ENCODE peak calls at places on chromosomes 7 and 10, in seven cellular contexts. W is K562, L is HCT116, D is GM12878, Z is OCI-LY7, I is neural progenitor cell, F is AG04450. O is an unnamed sample.

GRCh38 chr10:70479626-70480253 is 1.2 kb downstream of the PALD1 start:
- DNase-seq in W (no peak), L (no peak), D (no peak), Z (no peak), I (no peak), F (no peak), O (no peak)

GRCh38 chr10:29305031-29305335 is 16.1 kb downstream of the LYZL1 start:
- DNase-seq in W (no peak), L (no peak), D (no peak), Z (no peak), I (no peak), F (no peak), O (no peak)

GRCh38 chr7:127891144-127891543 is 140.1 kb downstream of the LRRC4 start:
- DNase-seq in W (no peak), L (no peak), D (no peak), Z (no peak), I (no peak), F (no peak), O (no peak)

GRCh38 chr7:101172005-101172853 is 6.9 kb upstream of the VGF start:
- DNase-seq in W (peak), L (no peak), D (no peak), Z (peak), I (peak), F (no peak), O (no peak)

GRCh38 chr7:127189885-127190284 is 62.9 kb downstream of the GRM8 start:
- DNase-seq in W (no peak), L (no peak), D (no peak), Z (no peak), I (no peak), F (no peak), O (no peak)

GRCh38 chr10:71690094-71690720 is 29.4 kb downstream of the C10orf105 start:
- DNase-seq in W (no peak), L (no peak), D (no peak), Z (no peak), I (no peak), F (no peak), O (no peak)

GRCh38 chr10:24652381-24652957 is 71.2 kb downstream of the ARHGAP21 start:
- DNase-seq in W (no peak), L (no peak), D (peak), Z (no peak), I (no peak), F (no peak), O (no peak)

GRCh38 chr7:45028138-45028919 is 28.3 kb downstream of the CCM2 start:
- DNase-seq in W (no peak), L (no peak), D (no peak), Z (no peak), I (no peak), F (no peak), O (no peak)

GRCh38 chr7:9149499-9150082 is 716.2 kb downstream of the NXPH1 start:
- DNase-seq in W (no peak), L (no peak), D (no peak), Z (no peak), I (no peak), F (no peak), O (no peak)

GRCh38 chr7:4738711-4739527 is 36.5 kb upstream of the AP5Z1 start:
- DNase-seq in W (peak), L (peak), D (no peak), Z (no peak), I (peak), F (no peak), O (peak)

GRCh38 chr10:35126062-35126529 is 550 bp upstream of the CREM start:
- DNase-seq in W (no peak), L (no peak), D (no peak), Z (no peak), I (no peak), F (no peak), O (no peak)

GRCh38 chr10:86354761-86355540 is 11.6 kb downstream of the GRID1 start:
- DNase-seq in W (no peak), L (no peak), D (no peak), Z (no peak), I (no peak), F (no peak), O (no peak)

DNA sequence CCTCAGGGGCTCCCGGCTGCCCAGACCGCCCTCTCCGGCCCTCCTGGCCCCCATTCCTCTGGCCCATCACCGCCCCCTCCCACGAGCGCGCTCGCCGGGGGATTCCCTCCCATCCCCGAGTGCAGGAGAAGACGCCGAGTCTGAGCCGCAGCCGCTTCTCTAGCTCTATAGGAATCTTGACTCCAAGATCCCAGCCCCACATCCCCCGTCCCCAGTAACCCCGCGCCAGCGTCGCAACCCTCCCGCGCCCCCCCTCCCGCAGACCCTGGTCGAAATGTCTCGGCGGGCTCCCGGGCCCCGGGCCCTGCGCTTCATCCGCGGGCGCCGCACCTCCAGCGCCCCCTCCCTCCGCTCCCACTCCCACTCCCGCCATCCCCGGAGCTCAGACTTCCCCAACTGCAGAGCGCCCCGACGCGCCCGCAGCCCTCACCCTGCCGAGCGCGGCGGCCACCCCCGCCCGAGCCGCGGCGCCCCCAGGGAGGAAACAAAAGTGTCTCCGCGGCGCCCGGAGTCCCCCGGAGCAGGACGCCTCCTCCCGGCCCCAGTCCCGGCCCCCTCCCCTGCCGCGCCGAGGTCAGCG is 517 bp downstream of the ELMO1 start:
- DNase-seq in W (no peak), L (no peak), D (no peak), Z (no peak), I (peak), F (no peak), O (no peak)
- H3K27ac ChIP-seq in W (no peak), L (no peak), D (no peak), Z (no peak), I (peak), F (no peak), O (peak)

DNA sequence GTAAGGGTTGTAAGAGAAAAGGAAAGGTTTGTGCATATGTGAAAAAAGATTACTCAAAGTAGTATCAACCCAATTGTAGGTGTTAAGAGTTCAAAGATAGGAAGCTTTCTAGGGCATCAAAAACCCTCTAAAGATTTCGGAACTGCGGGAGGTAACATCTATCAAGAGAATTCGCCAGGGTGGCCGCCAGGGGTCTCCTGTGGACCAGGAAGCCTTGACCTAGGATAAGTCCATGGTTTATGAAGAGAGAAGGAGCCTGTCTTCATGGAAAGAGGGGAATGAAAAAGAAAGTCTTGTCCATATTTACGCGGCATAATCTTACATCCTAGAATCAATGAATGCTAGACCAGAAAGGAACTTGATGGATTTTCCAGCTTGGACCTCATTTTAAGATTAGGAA is 140.7 kb upstream of the CALCR start:
- DNase-seq in W (peak), L (peak), D (no peak), Z (peak), I (peak), F (peak), O (peak)
- TF ChIP-seq CTCF in W (peak), L (peak), D (peak), Z (peak), I (peak), F (peak), O (peak)

GRCh38 chr7:117830422-117830954 is 42.8 kb downstream of the CTTNBP2 start:
- DNase-seq in W (no peak), L (no peak), D (no peak), Z (no peak), I (no peak), F (no peak), O (no peak)
- H3K27ac ChIP-seq in W (no peak), L (no peak), D (no peak), Z (no peak), I (no peak), F (no peak), O (peak)

DNA sequence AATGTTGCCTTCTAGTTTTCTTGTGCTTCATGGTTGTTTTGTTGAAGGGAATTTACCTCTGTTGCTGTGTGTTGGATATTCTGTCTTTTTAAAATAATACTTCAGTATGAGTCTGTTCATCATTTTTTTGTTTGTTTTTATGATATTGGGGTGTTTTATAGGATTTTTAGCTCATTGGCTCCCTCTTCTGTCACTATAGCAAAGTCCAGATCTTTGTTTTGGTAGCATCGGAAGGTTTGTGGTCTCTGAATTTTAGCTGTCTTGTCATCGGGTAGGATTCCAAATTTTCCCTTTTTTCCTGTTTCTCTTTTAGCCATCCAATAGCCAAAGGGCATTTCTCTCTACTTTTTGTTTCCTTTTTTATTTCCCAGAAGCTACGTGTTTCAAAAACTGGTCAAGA is 91.4 kb downstream of the EXOC4 start:
- DNase-seq in W (peak), L (no peak), D (no peak), Z (no peak), I (no peak), F (no peak), O (peak)
- TF ChIP-seq CTCF in W (peak), L (peak), D (peak), Z (peak), I (peak), F (peak), O (peak)

DNA sequence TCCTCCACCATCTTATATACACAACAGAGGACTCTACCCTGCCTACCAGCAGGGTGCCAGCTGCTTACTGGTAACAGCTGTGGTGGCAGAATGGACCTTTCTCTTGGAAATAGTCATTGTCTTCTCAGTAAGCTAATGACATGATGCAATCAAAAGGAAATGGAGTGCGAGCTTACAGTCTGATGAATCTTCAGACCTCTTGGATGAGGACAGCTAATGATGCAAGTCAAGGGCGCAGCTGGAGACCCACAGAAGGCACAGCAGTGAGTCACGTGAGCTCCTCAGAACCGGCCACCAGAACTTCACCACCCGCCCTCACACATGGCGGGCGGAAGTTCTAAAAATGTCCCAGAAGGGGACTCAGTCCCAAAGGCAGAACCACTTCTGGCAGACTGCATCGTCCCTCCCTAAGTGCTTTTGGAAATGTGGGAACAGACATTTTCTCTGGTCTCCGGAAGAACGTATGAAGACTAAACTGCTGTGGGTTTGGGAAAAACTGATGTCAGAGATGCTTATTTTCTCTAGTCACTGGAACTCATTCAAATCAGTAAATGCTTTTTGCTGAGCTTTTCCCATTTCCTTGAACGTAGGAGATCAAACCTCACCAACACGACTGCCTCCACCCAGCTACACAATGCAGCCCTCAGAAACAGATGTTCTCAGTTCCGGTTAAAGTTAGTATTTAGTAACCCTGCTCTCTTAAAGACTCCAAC is 96.4 kb downstream of the FAS start:
- DNase-seq in W (no peak), L (no peak), D (no peak), Z (peak), I (peak), F (peak), O (no peak)
- H3K27ac ChIP-seq in W (peak), L (no peak), D (no peak), Z (no peak), I (no peak), F (peak), O (no peak)

GRCh38 chr10:54402576-54402975 is 398.5 kb downstream of the PCDH15 start:
- DNase-seq in W (no peak), L (no peak), D (no peak), Z (peak), I (peak), F (no peak), O (peak)
- TF ChIP-seq CTCF in W (peak), L (no peak), D (peak), Z (peak), I (peak), F (peak), O (peak)

DNA sequence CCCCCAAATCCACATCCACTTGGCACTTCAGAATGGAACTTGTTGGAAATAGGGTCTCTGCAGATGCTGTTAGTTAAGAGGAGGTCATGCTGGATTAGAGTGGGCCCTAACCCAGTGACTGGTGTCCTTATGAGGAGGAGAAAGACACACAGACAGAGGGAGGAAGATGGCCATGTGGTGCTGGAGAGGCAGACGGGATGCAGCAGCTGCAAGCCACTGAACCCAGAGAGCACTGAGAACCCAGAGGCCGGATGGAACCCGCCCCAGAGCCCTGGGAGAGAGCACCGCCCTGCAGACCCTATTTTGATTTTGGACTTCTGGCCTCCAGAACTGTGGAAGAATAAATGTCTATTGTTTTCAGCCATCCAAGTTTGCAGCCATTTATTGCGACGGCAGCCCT is 58.0 kb upstream of the EBF3 start:
- DNase-seq in W (no peak), L (no peak), D (no peak), Z (no peak), I (no peak), F (no peak), O (no peak)
- H3K27ac ChIP-seq in W (no peak), L (no peak), D (no peak), Z (no peak), I (no peak), F (no peak), O (no peak)

O was measured in cardiac muscle cell.